ENCODE peak calls at places on chromosomes 3 and 15, in six cellular contexts. N is lower leg skin, U is PC-3, I is OCI-LY7, Z is foreskin fibroblast, D is WERI-Rb-1. X is an unnamed sample.

GRCh38 chr15:38652998-38653397 is 88.4 kb upstream of the RASGRP1 start:
- DNase-seq in Z (no peak), U (no peak), D (peak; percentile 11), N (no peak), I (peak; percentile 59), X (no peak)

GRCh38 chr3:34070831-34071230 is 272.4 kb downstream of the PDCD6IP start:
- DNase-seq in I (no peak), U (no peak), Z (no peak), D (no peak), N (no peak), X (no peak)

GRCh38 chr15:92636950-92637481 is 18.6 kb downstream of the FAM174B start:
- DNase-seq in D (peak; percentile 67), I (no peak), Z (no peak), U (peak; percentile 84), N (peak; percentile 88), X (no peak)

GRCh38 chr3:49260711-49261357 is 16.2 kb downstream of the C3orf62 start:
- DNase-seq in Z (no peak), U (no peak), N (no peak), D (no peak), I (no peak), X (no peak)

GRCh38 chr3:33114622-33115023 is 809 bp downstream of the CRTAP start:
- DNase-seq in U (no peak), N (no peak), Z (no peak), D (no peak), I (no peak), X (no peak)

GRCh38 chr3:196108075-196108743 is 26.3 kb upstream of the TFRC start:
- DNase-seq in Z (no peak), N (no peak), I (no peak), D (no peak), U (peak; percentile 40), X (no peak)

GRCh38 chr15:25733036-25733855 is 129.9 kb downstream of the ATP10A start:
- DNase-seq in D (no peak), I (no peak), N (no peak), U (no peak), Z (no peak), X (no peak)

GRCh38 chr3:27368831-27369607 is at the start of gene NEK10:
- DNase-seq in D (peak; percentile 92), I (peak; percentile 58), N (peak; percentile 96), U (peak; percentile 97), Z (peak; percentile 65), X (no peak)

GRCh38 chr3:9951962-9952805 is at the start of gene PRRT3:
- DNase-seq in N (no peak), D (peak; percentile 56), I (peak; percentile 75), U (peak; percentile 58), Z (no peak), X (no peak)

GRCh38 chr3:159892171-159892791 is 96.4 kb upstream of the IL12A start:
- DNase-seq in I (no peak), U (no peak), N (no peak), Z (no peak), D (no peak), X (no peak)

GRCh38 chr15:95105229-95105628 is 873.9 kb downstream of the MCTP2 start:
- DNase-seq in U (peak; percentile 27), D (no peak), Z (no peak), I (no peak), N (no peak), X (no peak)

GRCh38 chr15:63405683-63406456 is 24.2 kb upstream of the CA12 start:
- DNase-seq in D (no peak), Z (no peak), U (no peak), N (no peak), I (peak; percentile 5), X (no peak)

GRCh38 chr3:123331651-123332050 is 117.2 kb downstream of the ADCY5 start:
- DNase-seq in Z (no peak), U (no peak), I (no peak), D (no peak), N (no peak), X (no peak)

DNA sequence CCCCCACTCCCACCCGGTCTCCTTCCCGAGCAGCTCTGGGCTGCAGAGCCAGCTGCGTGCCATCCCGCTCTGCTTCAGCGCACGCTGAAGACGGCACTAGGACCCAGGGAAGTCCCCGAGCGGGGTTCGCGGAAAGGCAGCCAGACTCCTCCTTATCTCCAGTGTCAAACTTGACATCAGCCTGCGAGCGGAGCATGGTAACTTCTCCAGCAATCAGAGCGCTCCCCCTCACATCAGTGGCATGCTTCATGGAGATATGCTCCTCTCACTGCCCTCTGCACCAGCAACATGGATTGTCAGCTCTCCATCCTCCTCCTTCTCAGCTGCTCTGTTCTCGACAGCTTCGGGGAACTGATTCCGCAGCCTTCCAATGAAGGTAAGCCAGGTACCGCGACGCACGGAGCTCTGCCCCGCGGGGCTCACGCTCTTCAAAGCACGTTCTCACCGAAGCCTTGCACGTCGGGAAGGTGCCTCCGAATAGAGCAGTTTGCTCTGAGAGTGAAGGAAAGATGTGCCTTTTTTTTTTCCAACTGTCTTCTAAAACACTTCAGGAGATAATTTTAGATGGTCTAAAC is at the start of gene EPHA3:
- DNase-seq in Z (peak; percentile 70), N (peak; percentile 90), I (no peak), U (no peak), D (peak; percentile 86), X (peak; percentile 5)
- H3K4me3 ChIP-seq in Z (peak within 1 kb of the TSS; percentile 73), N (peak within 1 kb of the TSS; percentile 10), I (no peak within 1 kb of the TSS), U (peak within 1 kb of the TSS; percentile 40), D (peak within 1 kb of the TSS; percentile 45), X (peak within 1 kb of the TSS; percentile 48)

GRCh38 chr3:117407317-117407716 is 697.7 kb downstream of the TUSC7 start:
- DNase-seq in Z (peak; percentile 8), U (peak; percentile 32), D (peak; percentile 20), I (no peak), N (no peak), X (no peak)
- TF ChIP-seq CTCF in Z (no peak), U (peak; percentile 46), D (peak; percentile 30), I (peak; percentile 59), N (no peak), X (peak; percentile 5)

GRCh38 chr15:69080203-69080957 is 65.9 kb downstream of the NOX5 start:
- DNase-seq in U (peak; percentile 22), N (no peak), D (no peak), Z (no peak), I (no peak), X (no peak)
- H3K4me3 ChIP-seq in U (no peak overlapping the region), N (no peak overlapping the region), D (no peak overlapping the region), Z (no peak overlapping the region), I (no peak overlapping the region), X (no peak overlapping the region)

DNA sequence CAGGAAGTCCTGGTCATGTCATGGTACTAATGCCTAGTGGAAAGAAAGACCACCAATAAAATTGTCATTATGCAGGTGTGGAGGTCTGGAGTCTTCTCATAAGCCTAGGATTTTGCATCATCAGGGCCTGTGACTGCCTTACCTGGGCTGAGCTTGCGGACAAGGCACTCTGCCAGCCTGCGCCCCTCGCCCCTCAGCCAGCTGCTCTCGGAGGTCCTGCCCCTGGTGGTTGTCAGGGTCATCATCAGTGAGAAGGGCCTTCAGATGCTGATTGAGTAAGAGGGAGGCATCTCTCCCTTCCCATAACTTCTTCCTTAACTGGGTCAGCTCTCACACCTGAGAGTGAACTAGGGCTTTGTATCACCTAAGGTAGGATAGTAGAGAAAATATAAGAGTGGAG is 132.8 kb downstream of the DCLK3 start:
- DNase-seq in D (no peak), Z (no peak), I (no peak), U (no peak), N (no peak), X (no peak)
- TF ChIP-seq CTCF in D (no peak), Z (no peak), I (no peak), U (no peak), N (no peak), X (no peak)

GRCh38 chr3:187567741-187568140 is 102.5 kb downstream of the SST start:
- DNase-seq in D (no peak), N (no peak), Z (peak; percentile 16), I (no peak), U (no peak), X (peak; percentile 80)

GRCh38 chr3:187567026-187567425 is 103.2 kb downstream of the SST start:
- DNase-seq in Z (no peak), U (no peak), N (no peak), D (no peak), I (no peak), X (peak; percentile 24)

GRCh38 chr3:187568171-187568570 is 102.0 kb downstream of the SST start:
- DNase-seq in U (no peak), I (no peak), Z (no peak), N (no peak), D (no peak), X (no peak)

GRCh38 chr3:187571701-187572100 is 98.5 kb downstream of the SST start:
- DNase-seq in I (no peak), N (no peak), Z (no peak), U (no peak), D (no peak), X (no peak)

DNA sequence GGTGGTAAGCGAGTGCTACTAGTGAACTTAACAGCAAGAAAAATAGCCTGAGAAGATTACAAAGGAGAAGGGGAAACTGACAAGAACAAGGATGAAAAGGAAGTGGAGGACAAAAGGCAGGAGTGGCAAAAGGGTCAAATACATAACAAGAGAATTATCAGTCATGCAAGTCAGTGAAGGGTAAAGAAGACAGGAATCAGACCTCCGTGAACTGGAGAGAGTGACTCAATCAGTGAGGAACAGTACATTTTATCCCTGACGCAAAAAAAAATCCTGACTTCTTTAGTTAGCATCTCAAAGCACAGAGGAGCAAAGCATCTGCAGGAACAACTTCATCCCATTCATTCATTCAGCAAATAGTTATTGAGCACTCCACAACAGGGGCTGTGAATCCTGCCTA is 97.8 kb downstream of the SST start:
- DNase-seq in U (no peak), Z (no peak), D (no peak), N (no peak), I (no peak), X (no peak)
- H3K4me3 ChIP-seq in U (no peak overlapping the region), Z (no peak overlapping the region), D (no peak overlapping the region), N (no peak overlapping the region), I (no peak overlapping the region), X (no peak overlapping the region)

GRCh38 chr15:71195242-71195641 is 80.0 kb downstream of the THSD4 start:
- DNase-seq in Z (no peak), N (no peak), I (no peak), U (peak; percentile 36), D (peak; percentile 43), X (no peak)
- TF ChIP-seq CTCF in Z (peak; percentile 29), N (no peak), I (peak; percentile 24), U (peak; percentile 59), D (peak; percentile 55), X (peak; percentile 36)